ENCODE peak calls at places on chromosomes 13 and 19, in ten cellular contexts. E, L, D, H, G, B, V, Z, M and T are unnamed samples.

GRCh38 chr13:32426981-32427851 is 714 bp downstream of the N4BP2L1 start:
- DNase-seq in E (peak; percentile 29), L (peak; percentile 57), D (peak; percentile 45), H (peak; percentile 20), G (peak; percentile 69), B (peak; percentile 54), V (peak; percentile 52), Z (peak; percentile 57), M (peak; percentile 50), T (peak; percentile 47)

GRCh38 chr19:45641274-45642105 is 2.3 kb upstream of the EML2 start:
- DNase-seq in E (peak; percentile 41), L (peak; percentile 95), D (peak; percentile 78), H (peak; percentile 57), G (peak; percentile 97), B (peak; percentile 85), V (peak; percentile 95), Z (peak; percentile 57), M (peak; percentile 95), T (peak; percentile 91)

GRCh38 chr13:28659611-28659970 is 661 bp downstream of the POMP start:
- DNase-seq in E (peak; percentile 75), L (no peak), D (no peak), H (no peak), G (no peak), B (no peak), V (no peak), Z (no peak), M (peak; percentile 13), T (no peak)

GRCh38 chr19:41877490-41877876 is 404 bp downstream of the CD79A start:
- DNase-seq in E (no peak), L (no peak), D (no peak), H (no peak), G (peak; percentile 52), B (no peak), V (no peak), Z (no peak), M (no peak), T (no peak)

GRCh38 chr19:18649371-18650047 is 12.7 kb downstream of the KLHL26 start:
- DNase-seq in E (peak; percentile 70), L (no peak), D (peak; percentile 86), H (peak; percentile 64), G (peak; percentile 60), B (peak; percentile 90), V (no peak), Z (peak; percentile 76), M (no peak), T (peak; percentile 93)

GRCh38 chr19:46860846-46861690 is at the start of gene ARHGAP35:
- DNase-seq in E (no peak), L (no peak), D (no peak), H (no peak), G (peak; percentile 75), B (peak; percentile 23), V (no peak), Z (peak; percentile 43), M (no peak), T (no peak)

GRCh38 chr13:37443538-37443937 is 155.0 kb downstream of the POSTN start:
- DNase-seq in E (peak; percentile 90), L (no peak), D (no peak), H (no peak), G (no peak), B (no peak), V (no peak), Z (no peak), M (no peak), T (no peak)

GRCh38 chr13:40672310-40673060 is 6.0 kb upstream of the FOXO1 start:
- DNase-seq in E (peak; percentile 70), L (no peak), D (no peak), H (no peak), G (no peak), B (no peak), V (no peak), Z (no peak), M (no peak), T (no peak)

GRCh38 chr13:33307820-33308219 is 22.3 kb upstream of the STARD13 start:
- DNase-seq in E (peak; percentile 55), L (no peak), D (no peak), H (no peak), G (no peak), B (no peak), V (no peak), Z (no peak), M (no peak), T (no peak)

GRCh38 chr13:36282818-36283432 is 14.7 kb downstream of the CCDC169 start:
- DNase-seq in E (peak; percentile 57), L (no peak), D (no peak), H (no peak), G (no peak), B (no peak), V (no peak), Z (no peak), M (no peak), T (no peak)

GRCh38 chr19:11378319-11379189 is 4.1 kb downstream of the SWSAP1 start:
- DNase-seq in E (peak; percentile 89), L (peak; percentile 62), D (no peak), H (no peak), G (peak; percentile 47), B (peak; percentile 52), V (no peak), Z (no peak), M (peak; percentile 66), T (no peak)

GRCh38 chr13:113802761-113803160 is 43.7 kb downstream of the TMEM255B start:
- DNase-seq in E (no peak), L (no peak), D (no peak), H (no peak), G (no peak), B (no peak), V (no peak), Z (no peak), M (no peak), T (peak; percentile 85)

GRCh38 chr13:94188173-94188869 is 291.2 kb downstream of the DCT start:
- DNase-seq in E (no peak), L (no peak), D (no peak), H (no peak), G (no peak), B (no peak), V (no peak), Z (no peak), M (no peak), T (no peak)

DNA sequence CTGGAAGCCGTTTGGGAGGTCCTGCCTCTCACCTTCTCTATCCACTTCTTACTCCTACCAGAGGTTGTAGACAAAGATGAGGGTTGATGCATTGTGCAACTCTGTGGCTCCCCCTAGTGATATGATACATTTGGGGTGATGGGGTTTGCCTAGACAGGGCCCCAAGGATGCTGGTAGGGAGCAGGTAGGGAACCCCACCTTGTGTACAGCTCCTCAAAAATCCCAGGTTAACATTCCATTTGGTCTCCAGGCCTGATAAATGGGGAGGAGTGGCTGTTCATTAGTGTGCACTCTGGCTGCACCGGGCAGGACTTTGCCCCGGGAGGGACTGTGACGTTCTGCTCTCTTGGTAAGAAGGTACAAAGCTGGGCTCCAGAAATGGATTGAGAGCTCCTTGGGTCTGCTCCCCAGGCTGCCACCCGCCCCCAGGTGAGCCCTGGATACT is 19.2 kb downstream of the SIGLEC8 start:
- DNase-seq in E (no peak), L (no peak), D (no peak), H (no peak), G (no peak), B (no peak), V (no peak), Z (no peak), M (no peak), T (peak; percentile 58)
- TF ChIP-seq CTCF in E (peak; percentile 27), L (peak; percentile 10), D (no peak), H (no peak), G (peak; percentile 42), B (no peak), V (no peak), Z (peak; percentile 17), M (peak; percentile 33), T (no peak)

DNA sequence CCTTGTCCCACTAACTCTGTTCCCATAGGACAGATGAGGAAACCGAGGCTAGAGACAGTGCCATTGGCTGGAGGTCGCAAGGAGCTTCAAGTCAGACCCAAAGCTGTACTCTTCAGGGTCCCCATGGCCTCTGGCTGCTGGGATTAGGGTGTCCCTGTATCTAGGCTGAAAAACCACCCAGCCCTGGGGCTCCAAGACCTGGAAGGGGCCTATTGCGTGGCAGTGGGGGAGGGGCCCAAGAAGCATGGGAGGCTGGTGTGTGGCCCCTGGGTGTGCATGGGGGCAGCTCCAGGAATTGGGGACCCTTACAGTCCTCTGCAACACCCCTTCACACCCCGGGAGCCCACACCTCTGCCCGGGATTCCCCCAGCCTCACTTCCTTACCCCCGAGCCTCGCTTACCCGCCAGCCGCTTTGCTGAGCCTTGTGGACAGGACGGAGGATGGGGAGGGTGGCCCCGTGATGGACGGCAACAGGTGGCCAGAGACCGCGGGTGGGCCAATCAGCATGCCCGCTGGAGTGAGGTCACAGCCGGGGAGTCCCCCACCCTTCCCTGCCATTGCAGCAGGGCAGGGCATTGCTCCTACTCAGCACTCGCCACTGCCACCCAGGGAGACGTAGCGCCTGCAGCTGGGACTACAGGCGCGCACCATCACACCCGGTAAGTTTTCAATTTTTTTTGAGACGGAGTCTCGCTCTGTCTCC is at the start of gene JSRP1:
- DNase-seq in E (no peak), L (no peak), D (no peak), H (no peak), G (no peak), B (no peak), V (no peak), Z (no peak), M (no peak), T (no peak)
- TF ChIP-seq POLR2A in E (no peak), L (no peak), D (no peak), H (no peak), G (no peak), B (no peak), V (no peak), Z (no peak), M (no peak), T (no peak)

DNA sequence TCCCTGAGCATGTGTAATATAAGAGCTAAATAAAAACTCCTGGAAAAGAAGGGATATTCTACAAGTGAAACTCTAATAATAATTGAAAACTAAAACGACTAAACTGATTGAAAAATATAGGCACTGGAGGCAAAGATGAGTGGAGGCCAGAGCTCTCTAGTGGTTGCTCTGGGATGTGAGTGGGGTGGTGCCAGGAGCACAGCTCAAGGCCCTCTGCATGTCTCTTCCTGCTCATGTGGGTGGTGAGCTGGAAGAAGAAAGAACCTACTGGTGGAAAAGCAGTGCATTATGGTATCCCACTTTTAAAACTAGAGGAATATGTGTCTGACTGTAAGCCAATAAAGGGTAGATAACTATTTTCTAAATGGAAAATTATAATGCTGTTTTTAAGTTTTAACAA is 15.8 kb upstream of the ARHGEF7 start:
- DNase-seq in E (no peak), L (no peak), D (no peak), H (no peak), G (no peak), B (no peak), V (no peak), Z (no peak), M (no peak), T (no peak)
- TF ChIP-seq CTCF in E (no peak), L (no peak), D (no peak), H (no peak), G (no peak), B (no peak), V (no peak), Z (no peak), M (no peak), T (no peak)

DNA sequence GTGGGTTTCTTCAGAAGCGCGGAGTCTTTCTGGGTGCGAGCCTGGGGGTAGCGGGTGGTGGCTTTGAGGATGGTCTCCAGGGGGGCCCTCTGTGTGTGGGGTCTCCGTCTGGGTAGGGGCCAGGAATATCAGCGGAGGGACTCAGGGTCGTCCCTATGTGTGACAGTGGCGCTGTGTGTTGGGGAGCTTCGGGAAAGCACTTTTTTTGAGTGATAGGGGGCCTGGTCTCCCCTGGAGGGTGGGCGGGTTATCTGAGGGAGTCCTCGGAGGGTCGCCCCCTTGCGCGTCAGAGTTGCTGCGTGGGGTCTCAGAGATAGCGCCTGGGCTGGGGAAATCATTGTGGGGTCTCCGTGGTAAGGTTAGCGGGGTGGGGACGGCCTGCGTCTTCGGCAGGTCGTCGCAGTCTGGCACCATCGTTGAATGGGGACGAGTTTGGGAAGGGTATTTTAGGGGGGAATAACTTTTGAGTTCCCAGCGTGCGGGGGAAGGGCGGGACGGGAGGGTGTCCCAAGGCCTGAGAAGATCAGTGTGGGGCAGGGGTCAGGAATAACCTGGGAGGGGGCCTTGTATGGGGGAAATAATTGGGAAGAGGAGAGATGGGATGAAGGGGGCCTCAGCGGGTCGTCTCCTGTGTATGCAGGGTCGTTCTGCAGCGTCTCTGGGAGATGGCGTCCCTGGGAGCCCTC is 851 bp downstream of the IER2 start:
- DNase-seq in E (no peak), L (no peak), D (peak; percentile 45), H (no peak), G (no peak), B (peak; percentile 21), V (peak; percentile 48), Z (peak; percentile 57), M (peak; percentile 44), T (peak; percentile 90)
- TF ChIP-seq POLR2A in E (peak; percentile 28), L (no peak), D (no peak), H (no peak), G (no peak), B (no peak), V (no peak), Z (no peak), M (no peak), T (no peak)